ENCODE peak calls at places on chromosomes 3 and 15, in five cellular contexts. R is heart left ventricle, H is astrocyte of the spinal cord, D is neural progenitor cell, K is cardiac fibroblast. C is an unnamed sample.

GRCh38 chr3:53194218-53195065 is 33.4 kb downstream of the PRKCD start:
- DNase-seq in R (peak), H (peak), D (peak), K (peak), C (no peak)

GRCh38 chr3:69012836-69013255 is 638 bp downstream of the EOGT start:
- DNase-seq in R (peak), H (peak), D (peak), K (peak), C (peak)

GRCh38 chr15:33116218-33116617 is 78.3 kb downstream of the FMN1 start:
- DNase-seq in R (no peak), H (no peak), D (no peak), K (no peak), C (no peak)

GRCh38 chr3:117910820-117911524 is 1123.7 kb downstream of the IGSF11 start:
- DNase-seq in R (no peak), H (no peak), D (no peak), K (no peak), C (no peak)

GRCh38 chr15:89149501-89150101 is 61.3 kb downstream of the ABHD2 start:
- DNase-seq in R (no peak), H (no peak), D (no peak), K (no peak), C (no peak)

GRCh38 chr3:132641837-132642538 is 17.6 kb downstream of the ACAD11 start:
- DNase-seq in R (no peak), H (peak), D (peak), K (peak), C (no peak)

GRCh38 chr3:54556630-54557029 is 371.2 kb downstream of the LRTM1 start:
- DNase-seq in R (no peak), H (no peak), D (no peak), K (no peak), C (no peak)

GRCh38 chr3:193960485-193961172 is 175.3 kb upstream of the HES1 start:
- DNase-seq in R (no peak), H (peak), D (no peak), K (no peak), C (peak)

GRCh38 chr3:64548200-64548889 is 139.5 kb downstream of the ADAMTS9 start:
- DNase-seq in R (no peak), H (peak), D (no peak), K (peak), C (peak)

GRCh38 chr3:168620854-168621253 is 525.1 kb upstream of the GOLIM4 start:
- DNase-seq in R (no peak), H (peak), D (peak), K (peak), C (peak)

GRCh38 chr3:49170744-49171118 is 667 bp upstream of the KLHDC8B start:
- DNase-seq in R (no peak), H (no peak), D (no peak), K (no peak), C (no peak)

GRCh38 chr15:36883705-36884355 is 216.5 kb downstream of the MEIS2 start:
- DNase-seq in R (peak), H (peak), D (peak), K (peak), C (peak)

GRCh38 chr15:89835190-89835564 is 20.5 kb upstream of the ANPEP start:
- DNase-seq in R (no peak), H (no peak), D (no peak), K (no peak), C (no peak)

GRCh38 chr15:80216911-80217310 is 35.1 kb downstream of the CTXND1 start:
- DNase-seq in R (no peak), H (no peak), D (no peak), K (no peak), C (no peak)

GRCh38 chr3:4474683-4475490 is 7.8 kb upstream of the SUMF1 start:
- DNase-seq in R (no peak), H (peak), D (peak), K (peak), C (no peak)

GRCh38 chr3:81394656-81395055 is 366.8 kb downstream of the GBE1 start:
- DNase-seq in R (no peak), H (no peak), D (peak), K (no peak), C (no peak)

GRCh38 chr3:67595424-67595823 is 59.0 kb downstream of the SUCLG2 start:
- DNase-seq in R (no peak), H (no peak), D (no peak), K (no peak), C (no peak)

GRCh38 chr3:173938159-173938558 is 540.6 kb downstream of the NLGN1 start:
- DNase-seq in R (no peak), H (peak), D (no peak), K (peak), C (no peak)

GRCh38 chr3:18643290-18643689 is 218.2 kb upstream of the SATB1 start:
- DNase-seq in R (no peak), H (no peak), D (no peak), K (no peak), C (no peak)

GRCh38 chr15:44058126-44058525 is 136.9 kb downstream of the FRMD5 start:
- DNase-seq in R (no peak), H (no peak), D (no peak), K (no peak), C (no peak)

GRCh38 chr3:97823503-97824004 is 1.7 kb downstream of the CRYBG3 start:
- DNase-seq in R (no peak), H (no peak), D (no peak), K (peak), C (no peak)

GRCh38 chr15:92113832-92114231 is 260.3 kb downstream of the SLCO3A1 start:
- DNase-seq in R (no peak), H (no peak), D (no peak), K (no peak), C (no peak)

GRCh38 chr3:58161435-58162398 is 49.1 kb downstream of the DNASE1L3 start:
- DNase-seq in R (peak), H (peak), D (no peak), K (peak), C (peak)

GRCh38 chr15:93001156-93001555 is 87.9 kb downstream of the RGMA start:
- DNase-seq in R (no peak), H (peak), D (no peak), K (no peak), C (no peak)

GRCh38 chr15:30072630-30073029 is 10.1 kb upstream of the GOLGA8J start:
- DNase-seq in R (no peak), H (no peak), D (no peak), K (no peak), C (no peak)

GRCh38 chr15:68055224-68055705 is 1.1 kb downstream of the PIAS1 start:
- DNase-seq in R (no peak), H (peak), D (peak), K (peak), C (peak)

DNA sequence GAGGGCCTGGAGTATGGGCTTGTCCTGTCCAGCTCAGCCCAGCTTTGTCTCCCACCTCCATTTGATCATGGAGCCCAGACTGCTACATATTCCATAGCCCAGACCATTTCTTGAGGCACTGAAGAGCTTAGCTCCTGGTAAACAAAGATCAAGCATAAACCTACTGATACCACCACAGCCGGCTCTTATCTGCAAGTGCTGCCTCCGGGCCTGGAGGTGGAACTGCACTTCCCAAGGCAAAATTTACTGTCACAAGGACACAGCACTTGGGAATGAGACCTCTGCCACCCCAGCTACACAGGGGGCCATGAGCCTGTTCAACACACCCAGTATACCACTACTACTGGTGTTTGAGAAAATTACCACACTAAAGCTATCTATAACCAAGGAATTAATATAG is 53.7 kb upstream of the PLSCR5 start:
- DNase-seq in R (no peak), H (no peak), D (no peak), K (no peak), C (no peak)
- H3K4me3 ChIP-seq in R (no peak), H (no peak), D (no peak), K (no peak), C (no peak)

GRCh38 chr3:14915636-14916222 is 31.7 kb upstream of the NR2C2 start:
- DNase-seq in R (no peak), H (no peak), D (no peak), K (no peak), C (no peak)
- TF ChIP-seq CTCF in R (peak), H (no peak), D (peak), K (peak), C (peak)

GRCh38 chr15:83605049-83605448 is 48.9 kb upstream of the ADAMTSL3 start:
- DNase-seq in R (no peak), H (no peak), D (no peak), K (no peak), C (no peak)
- H3K4me3 ChIP-seq in R (no peak), H (no peak), D (no peak), K (no peak), C (no peak)

DNA sequence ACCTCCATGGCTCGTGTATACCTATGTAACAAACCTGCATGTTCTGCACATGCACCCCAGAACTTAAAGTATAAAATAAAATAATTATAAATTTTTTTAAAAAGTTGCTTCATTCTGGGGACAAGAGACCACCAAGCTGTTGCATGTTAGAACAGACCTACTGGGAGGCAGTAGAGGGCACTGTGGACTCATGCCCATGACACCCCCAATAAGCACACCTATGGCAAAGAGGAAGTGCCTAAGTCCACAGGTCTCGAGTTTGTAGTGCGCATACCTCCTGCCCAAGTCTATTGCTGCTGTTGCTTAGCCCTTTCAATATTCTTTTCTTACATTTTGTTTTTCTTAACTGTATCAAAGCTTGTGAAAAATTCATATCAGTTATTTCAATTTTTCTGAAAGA is 267.9 kb upstream of the THBS1 start:
- DNase-seq in R (no peak), H (no peak), D (peak), K (no peak), C (peak)
- TF ChIP-seq CTCF in R (peak), H (peak), D (peak), K (peak), C (peak)

GRCh38 chr15:39618063-39618823 is 37.4 kb downstream of the THBS1 start:
- DNase-seq in R (no peak), H (no peak), D (no peak), K (no peak), C (no peak)
- H3K4me3 ChIP-seq in R (no peak), H (no peak), D (no peak), K (no peak), C (no peak)

C was measured in transverse colon.